ENCODE peak calls at places on chromosomes 3 and 15, in six cellular contexts. G, E, Z, S, B and H are unnamed samples.
A peak's percentile ranks its signal among the peaks of the same experiment; 100 is the strongest.

GRCh38 chr3:149765762-149766334 is 13.6 kb upstream of the COMMD2 start:
- DNase-seq in G (no peak), E (peak; percentile 62), Z (no peak), S (peak; percentile 32), B (no peak), H (peak; percentile 37)

GRCh38 chr15:99708563-99708962 is 24.7 kb downstream of the LYSMD4 start:
- DNase-seq in G (no peak), E (peak; percentile 96), Z (peak; percentile 53), S (peak; percentile 96), B (no peak), H (no peak)

GRCh38 chr15:85589873-85590272 is 204.9 kb downstream of the KLHL25 start:
- DNase-seq in G (no peak), E (peak; percentile 89), Z (no peak), S (peak; percentile 51), B (no peak), H (no peak)

GRCh38 chr15:82081904-82082810 is 36.3 kb upstream of the MEX3B start:
- DNase-seq in G (no peak), E (peak; percentile 74), Z (peak; percentile 63), S (peak; percentile 83), B (no peak), H (peak; percentile 90)

GRCh38 chr3:63328386-63328785 is 50.3 kb downstream of the SYNPR start:
- DNase-seq in G (no peak), E (peak; percentile 68), Z (no peak), S (peak; percentile 36), B (no peak), H (peak; percentile 11)

GRCh38 chr3:150414273-150414672 is 6.2 kb downstream of the TSC22D2 start:
- DNase-seq in G (no peak), E (peak; percentile 59), Z (no peak), S (peak; percentile 36), B (no peak), H (no peak)

GRCh38 chr15:44034933-44035624 is 160.0 kb downstream of the FRMD5 start:
- DNase-seq in G (no peak), E (peak; percentile 88), Z (peak; percentile 27), S (peak; percentile 60), B (no peak), H (peak; percentile 88)

GRCh38 chr3:119457260-119457659 is 6.2 kb downstream of the TMEM39A start:
- DNase-seq in G (no peak), E (no peak), Z (no peak), S (no peak), B (no peak), H (no peak)

GRCh38 chr15:52252781-52253180 is 42.8 kb downstream of the MYO5C start:
- DNase-seq in G (no peak), E (peak; percentile 96), Z (peak; percentile 69), S (peak; percentile 86), B (no peak), H (peak; percentile 78)

GRCh38 chr3:148042663-148043445 is 633.7 kb downstream of the ZIC1 start:
- DNase-seq in G (no peak), E (peak; percentile 71), Z (no peak), S (peak; percentile 74), B (no peak), H (peak; percentile 82)

GRCh38 chr3:179309225-179310109 is 13.4 kb upstream of the ZNF639 start:
- DNase-seq in G (no peak), E (no peak), Z (no peak), S (no peak), B (no peak), H (no peak)

GRCh38 chr3:81249540-81250029 is 511.9 kb downstream of the GBE1 start:
- DNase-seq in G (no peak), E (peak; percentile 88), Z (no peak), S (no peak), B (no peak), H (no peak)

GRCh38 chr3:188152660-188153497 is 1.1 kb upstream of the LPP start:
- DNase-seq in G (peak; percentile 64), E (peak; percentile 74), Z (peak; percentile 29), S (peak; percentile 47), B (peak; percentile 53), H (no peak)

GRCh38 chr3:179565496-179565895 is 2.8 kb downstream of the ACTL6A start:
- DNase-seq in G (no peak), E (no peak), Z (no peak), S (no peak), B (no peak), H (no peak)

GRCh38 chr3:75325716-75326115 is 338.4 kb upstream of the FRG2C start:
- DNase-seq in G (no peak), E (no peak), Z (no peak), S (no peak), B (no peak), H (no peak)

GRCh38 chr3:66110840-66111239 is 72.1 kb upstream of the MAGI1 start:
- DNase-seq in G (no peak), E (peak; percentile 75), Z (no peak), S (no peak), B (no peak), H (no peak)

GRCh38 chr3:105598047-105598796 is 231.5 kb downstream of the ALCAM start:
- DNase-seq in G (no peak), E (peak; percentile 98), Z (peak; percentile 87), S (peak; percentile 90), B (no peak), H (peak; percentile 59)

GRCh38 chr3:36777424-36778218 is 13.3 kb upstream of the DCLK3 start:
- DNase-seq in G (no peak), E (no peak), Z (no peak), S (no peak), B (no peak), H (no peak)

GRCh38 chr15:77482570-77482969 is 61.9 kb downstream of the HMG20A start:
- DNase-seq in G (no peak), E (peak; percentile 88), Z (peak; percentile 50), S (peak; percentile 76), B (no peak), H (peak; percentile 84)
- H3K4me3 ChIP-seq in G (no peak overlapping the region), E (no peak overlapping the region), Z (no peak overlapping the region), S (no peak overlapping the region), B (no peak overlapping the region), H (no peak overlapping the region)

GRCh38 chr15:71411538-71412482 is 296.5 kb downstream of the THSD4 start:
- DNase-seq in G (no peak), E (no peak), Z (no peak), S (peak; percentile 44), B (no peak), H (peak; percentile 6)
- TF ChIP-seq CTCF in G (peak; percentile 4), E (no peak), Z (peak; percentile 42), S (peak; percentile 8), B (no peak), H (peak; percentile 9)

GRCh38 chr3:174533286-174533685 is 325.8 kb upstream of the NAALADL2 start:
- DNase-seq in G (no peak), E (peak; percentile 80), Z (peak; percentile 18), S (peak; percentile 19), B (no peak), H (peak; percentile 63)
- H3K4me3 ChIP-seq in G (no peak overlapping the region), E (no peak overlapping the region), Z (no peak overlapping the region), S (no peak overlapping the region), B (no peak overlapping the region), H (no peak overlapping the region)

GRCh38 chr15:28996953-28997352 is 111.2 kb downstream of the APBA2 start:
- DNase-seq in G (no peak), E (no peak), Z (no peak), S (no peak), B (no peak), H (no peak)

GRCh38 chr15:28995721-28996120 is 109.9 kb downstream of the APBA2 start:
- DNase-seq in G (no peak), E (no peak), Z (no peak), S (no peak), B (no peak), H (no peak)

GRCh38 chr15:28995193-28995592 is 109.4 kb downstream of the APBA2 start:
- DNase-seq in G (no peak), E (no peak), Z (no peak), S (no peak), B (no peak), H (no peak)

GRCh38 chr15:28996289-28996688 is 110.5 kb downstream of the APBA2 start:
- DNase-seq in G (no peak), E (no peak), Z (no peak), S (no peak), B (no peak), H (no peak)

DNA sequence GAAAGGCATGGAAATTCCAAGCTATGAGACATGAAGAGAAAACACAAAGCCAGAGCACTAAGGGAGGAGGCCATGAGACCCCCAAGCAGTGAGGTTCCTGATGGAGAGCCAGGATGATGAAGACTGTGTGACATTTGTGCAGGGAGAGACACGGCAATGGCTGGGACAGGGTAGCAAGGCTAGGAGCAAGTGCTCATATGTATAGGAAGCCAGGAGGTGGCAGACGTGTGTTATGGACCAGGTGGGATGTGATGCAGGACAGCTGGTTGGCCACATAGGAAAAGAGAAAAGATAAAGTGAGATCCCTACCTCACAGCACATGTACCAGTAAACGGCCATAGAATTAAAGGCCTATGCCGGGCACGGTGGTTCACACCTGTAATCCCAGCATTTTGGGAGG is 112.7 kb downstream of the APBA2 start:
- DNase-seq in G (no peak), E (no peak), Z (no peak), S (no peak), B (no peak), H (no peak)
- TF ChIP-seq CTCF in G (peak; percentile 22), E (no peak), Z (no peak), S (no peak), B (no peak), H (no peak)

GRCh38 chr3:123590685-123591450 is 6.0 kb upstream of the HACD2 start:
- DNase-seq in G (no peak), E (no peak), Z (no peak), S (no peak), B (no peak), H (no peak)

GRCh38 chr3:123597561-123597960 is 12.7 kb upstream of the HACD2 start:
- DNase-seq in G (no peak), E (no peak), Z (no peak), S (no peak), B (no peak), H (no peak)

DNA sequence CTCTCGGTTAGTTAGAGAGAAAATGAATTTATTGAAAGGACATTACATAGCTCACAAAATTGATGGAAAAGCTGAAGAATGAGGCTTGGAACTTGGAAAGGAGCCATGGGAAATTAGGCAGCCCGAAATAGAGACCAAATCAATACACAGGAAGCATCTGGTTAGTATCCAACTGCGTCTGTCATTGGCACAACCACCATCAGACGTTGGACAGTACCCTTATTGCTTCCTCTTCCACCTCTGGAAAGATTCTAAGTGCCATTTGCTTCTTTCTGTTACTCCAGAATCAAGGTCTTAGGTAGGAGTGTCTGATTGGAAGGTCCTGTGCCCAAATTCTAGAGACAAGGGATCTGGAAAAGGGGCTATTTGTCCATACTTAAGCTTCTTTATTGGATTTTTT is 10.5 kb upstream of the HACD2 start:
- DNase-seq in G (no peak), E (no peak), Z (no peak), S (no peak), B (no peak), H (no peak)
- H3K4me3 ChIP-seq in G (no peak overlapping the region), E (no peak overlapping the region), Z (no peak overlapping the region), S (no peak overlapping the region), B (no peak overlapping the region), H (no peak overlapping the region)

GRCh38 chr3:16765661-16766060 is 119.1 kb upstream of the PLCL2 start:
- DNase-seq in G (no peak), E (no peak), Z (no peak), S (no peak), B (no peak), H (no peak)
- TF ChIP-seq CTCF in G (no peak), E (no peak), Z (no peak), S (no peak), B (no peak), H (no peak)